ENCODE peak calls at places on chromosomes 4 and X, in five cellular contexts. E, W, L, J and U are unnamed samples.

GRCh38 chrX:154396948-154397887 is 959 bp upstream of the RPL10 start:
- DNase-seq in E (peak), W (peak), J (peak), L (peak), U (peak)

GRCh38 chrX:14916017-14916674 is 42.9 kb downstream of the MOSPD2 start:
- DNase-seq in J (no peak), E (peak), L (no peak), W (no peak), U (no peak)

GRCh38 chrX:15598031-15598430 is 2.7 kb downstream of the ACE2 start:
- DNase-seq in L (no peak), W (no peak), E (no peak), J (no peak), U (no peak)

GRCh38 chr4:3212391-3213100 is 36.4 kb upstream of the MSANTD1 start:
- DNase-seq in L (no peak), J (no peak), E (no peak), W (no peak), U (peak)

GRCh38 chr4:21827575-21827974 is 121.0 kb downstream of the KCNIP4 start:
- DNase-seq in L (no peak), E (peak), W (no peak), J (no peak), U (no peak)

GRCh38 chr4:153771058-153771457 is 11.2 kb upstream of the RNF175 start:
- DNase-seq in L (no peak), E (no peak), J (no peak), W (no peak), U (no peak)

GRCh38 chr4:1927675-1928074 is 56.5 kb downstream of the NSD2 start:
- DNase-seq in L (no peak), E (no peak), W (no peak), J (no peak), U (no peak)

GRCh38 chrX:130626521-130626920 is 224.7 kb downstream of the RBMX2 start:
- DNase-seq in E (peak), L (no peak), W (no peak), J (no peak), U (no peak)

GRCh38 chrX:153735274-153735673 is 10.6 kb downstream of the ABCD1 start:
- DNase-seq in L (no peak), W (no peak), J (no peak), E (no peak), U (peak)

GRCh38 chr4:900721-901120 is 31.4 kb downstream of the GAK start:
- DNase-seq in W (no peak), E (no peak), L (no peak), J (no peak), U (no peak)

GRCh38 chrX:75547783-75548182 is 24.9 kb upstream of the ZDHHC15 start:
- DNase-seq in J (no peak), L (no peak), W (no peak), E (no peak), U (no peak)

GRCh38 chr4:182938213-182938645 is 21.0 kb upstream of the DCTD start:
- DNase-seq in W (peak), L (peak), E (peak), J (peak), U (peak)

GRCh38 chr4:22485751-22486150 is 30.1 kb downstream of the ADGRA3 start:
- DNase-seq in L (no peak), J (no peak), E (peak), W (no peak), U (no peak)

GRCh38 chrX:107711521-107712041 is 64.0 kb downstream of the TSC22D3 start:
- DNase-seq in L (no peak), W (no peak), J (no peak), E (no peak), U (no peak)

GRCh38 chrX:3403748-3404147 is 57.3 kb upstream of the MXRA5 start:
- DNase-seq in J (no peak), E (peak), W (no peak), L (no peak), U (no peak)

GRCh38 chr4:74754218-74754617 is 40.1 kb downstream of the BTC start:
- DNase-seq in E (no peak), L (no peak), W (no peak), J (peak), U (no peak)

GRCh38 chr4:88441696-88442095 is 15.2 kb upstream of the HERC5 start:
- DNase-seq in E (no peak), L (no peak), W (no peak), J (no peak), U (no peak)

GRCh38 chr4:45693746-45694145 is 430.1 kb downstream of the GABRG1 start:
- DNase-seq in W (no peak), L (no peak), E (no peak), J (no peak), U (no peak)

GRCh38 chrX:68072016-68072415 is 361.3 kb downstream of the OPHN1 start:
- DNase-seq in J (no peak), W (no peak), L (no peak), E (no peak), U (no peak)

GRCh38 chrX:68139791-68140190 is 293.5 kb downstream of the OPHN1 start:
- DNase-seq in J (no peak), W (no peak), E (peak), L (no peak), U (no peak)

GRCh38 chr4:177737387-177737965 is 295.2 kb upstream of the AGA start:
- DNase-seq in E (no peak), J (no peak), W (no peak), L (no peak), U (no peak)

GRCh38 chrX:41718481-41719245 is 5.3 kb upstream of the GPR82 start:
- DNase-seq in J (no peak), L (no peak), E (no peak), W (no peak), U (no peak)

GRCh38 chr4:86891785-86892638 is at the start of gene C4orf36:
- DNase-seq in J (peak), W (no peak), L (no peak), E (peak), U (peak)

GRCh38 chr4:5972571-5972970 is 45.7 kb downstream of the C4orf50 start:
- DNase-seq in E (no peak), L (no peak), W (no peak), J (no peak), U (no peak)

GRCh38 chrX:12403474-12404082 is 265.3 kb downstream of the FRMPD4 start:
- DNase-seq in W (no peak), E (peak), L (no peak), J (no peak), U (no peak)

GRCh38 chrX:48835524-48836329 is at the start of gene PCSK1N:
- DNase-seq in W (no peak), J (no peak), E (peak), L (peak), U (no peak)

GRCh38 chrX:100587846-100588245 is 3.1 kb downstream of the TNMD start:
- DNase-seq in W (no peak), E (peak), L (no peak), J (no peak), U (no peak)

GRCh38 chr4:5852806-5853205 is 40.1 kb downstream of the CRMP1 start:
- DNase-seq in L (no peak), J (no peak), E (no peak), W (no peak), U (no peak)

GRCh38 chr4:62953752-62954151 is 1455.5 kb downstream of the TECRL start:
- DNase-seq in L (no peak), J (no peak), E (no peak), W (no peak), U (no peak)

GRCh38 chr4:109671350-109671749 is 31.9 kb downstream of the CASP6 start:
- DNase-seq in W (no peak), L (no peak), J (no peak), E (no peak), U (no peak)

GRCh38 chr4:125045311-125045710 is 269.4 kb upstream of the FAT4 start:
- DNase-seq in E (no peak), W (no peak), J (no peak), L (no peak), U (no peak)